ENCODE peak calls at places on chromosomes 13 and 19, in nine cellular contexts. T is kidney epithelial cell, S is fibroblast of lung, A is HCT116, L is GM23338, V is epithelial cell of esophagus, G is mucosa of descending colon, J is retinal pigment epithelial cell, I is AG04449. X is an unnamed sample.
A peak's percentile ranks its signal among the peaks of the same experiment; 100 is the strongest.

GRCh38 chr13:60329221-60329983 is 67.6 kb upstream of the TDRD3 start:
- DNase-seq in A (peak; percentile 18), G (peak; percentile 71), S (peak; percentile 32), L (peak; percentile 87), I (no peak), T (no peak), V (peak; percentile 42), J (peak; percentile 57), X (no peak)

GRCh38 chr19:58491393-58491792 is 15.2 kb downstream of the ZNF446 start:
- DNase-seq in T (no peak), I (no peak), S (no peak), J (no peak), L (no peak), V (no peak), G (no peak), A (no peak), X (no peak)

GRCh38 chr13:99376924-99377323 is 69.7 kb upstream of the GPR183 start:
- DNase-seq in G (no peak), I (no peak), L (no peak), S (no peak), T (no peak), A (no peak), J (no peak), V (no peak), X (no peak)

GRCh38 chr13:87274209-87274819 is 396.9 kb upstream of the SLITRK5 start:
- DNase-seq in S (peak; percentile 71), J (peak; percentile 10), L (peak; percentile 89), G (peak; percentile 71), V (peak; percentile 68), T (peak; percentile 14), I (no peak), A (peak; percentile 39), X (no peak)

GRCh38 chr13:103102482-103102881 is 36.3 kb upstream of the SLC10A2 start:
- DNase-seq in A (no peak), T (no peak), G (no peak), I (no peak), J (no peak), L (peak; percentile 51), V (no peak), S (no peak), X (no peak)

GRCh38 chr19:15279326-15279904 is 47.2 kb upstream of the EPHX3 start:
- DNase-seq in A (no peak), G (no peak), T (no peak), J (no peak), L (no peak), S (no peak), V (no peak), I (no peak), X (no peak)

GRCh38 chr13:26695360-26695705 is 65.3 kb downstream of the GPR12 start:
- DNase-seq in J (no peak), T (no peak), L (no peak), V (no peak), I (no peak), S (no peak), A (no peak), G (no peak), X (peak; percentile 48)

GRCh38 chr13:109785141-109785891 is 1.1 kb downstream of the IRS2 start:
- DNase-seq in G (peak; percentile 43), S (peak; percentile 65), L (peak; percentile 50), A (no peak), J (no peak), V (peak; percentile 75), T (no peak), I (no peak), X (peak; percentile 89)

GRCh38 chr13:44758595-44759221 is 182.6 kb upstream of the TSC22D1 start:
- DNase-seq in V (peak; percentile 97), J (no peak), T (peak; percentile 61), A (no peak), S (peak; percentile 84), G (no peak), I (peak; percentile 87), L (no peak), X (no peak)

GRCh38 chr19:49890349-49891311 is 6.1 kb downstream of the IL4I1 start:
- DNase-seq in G (peak; percentile 77), A (no peak), V (peak; percentile 72), I (no peak), J (no peak), T (no peak), S (no peak), L (peak; percentile 80), X (peak; percentile 91)

GRCh38 chr13:35917252-35917941 is 213.8 kb downstream of the DCLK1 start:
- DNase-seq in V (no peak), A (no peak), T (no peak), J (no peak), L (peak; percentile 55), S (no peak), G (no peak), I (no peak), X (no peak)

GRCh38 chr19:18437481-18438330 is at the start of gene ISYNA1:
- DNase-seq in L (peak; percentile 79), J (no peak), T (no peak), S (no peak), A (no peak), V (peak; percentile 41), I (no peak), G (peak; percentile 55), X (peak; percentile 92)

GRCh38 chr13:84649853-84650252 is 767.6 kb upstream of the SLITRK1 start:
- DNase-seq in A (no peak), L (no peak), T (no peak), J (no peak), V (peak; percentile 60), S (no peak), I (no peak), G (no peak), X (no peak)

GRCh38 chr19:44785993-44786392 is 8.3 kb downstream of the CBLC start:
- DNase-seq in A (no peak), S (no peak), I (no peak), V (no peak), L (no peak), T (no peak), G (no peak), J (no peak), X (no peak)

GRCh38 chr13:68551701-68552522 is 1321.8 kb upstream of the PCDH9 start:
- DNase-seq in J (no peak), S (no peak), G (no peak), T (peak; percentile 1), V (peak; percentile 10), I (no peak), L (no peak), A (no peak), X (no peak)

GRCh38 chr19:42693760-42694350 is 46.4 kb downstream of the PSG3 start:
- DNase-seq in I (no peak), J (peak; percentile 39), G (peak; percentile 9), V (peak; percentile 77), L (peak; percentile 86), A (peak; percentile 41), S (peak; percentile 32), T (peak; percentile 14), X (no peak)

GRCh38 chr19:45217193-45217956 is 27.8 kb downstream of the EXOC3L2 start:
- DNase-seq in S (no peak), V (no peak), L (peak; percentile 46), A (no peak), T (no peak), G (no peak), J (no peak), I (no peak), X (no peak)

GRCh38 chr13:95087746-95088305 is 213.4 kb downstream of the ABCC4 start:
- DNase-seq in J (peak; percentile 13), L (no peak), G (no peak), V (peak; percentile 71), I (no peak), A (no peak), S (peak; percentile 37), T (no peak), X (no peak)

GRCh38 chr13:95091755-95092154 is 209.5 kb downstream of the ABCC4 start:
- DNase-seq in T (no peak), L (no peak), A (no peak), V (no peak), I (no peak), S (no peak), G (no peak), J (no peak), X (no peak)
- H3K4me3 ChIP-seq in T (no peak overlapping the region), L (no peak overlapping the region), A (no peak overlapping the region), V (no peak overlapping the region), I (no peak overlapping the region), S (no peak overlapping the region), G (no peak overlapping the region), J (no peak overlapping the region), X (no peak overlapping the region)

GRCh38 chr19:35856001-35856400 is 710 bp upstream of the KIRREL2 start:
- DNase-seq in L (peak; percentile 80), G (no peak), T (no peak), V (no peak), I (no peak), J (no peak), S (no peak), A (no peak), X (no peak)

GRCh38 chr19:35859414-35859813 is 2.7 kb downstream of the KIRREL2 start:
- DNase-seq in L (no peak), A (no peak), G (no peak), J (no peak), V (no peak), S (no peak), I (no peak), T (no peak), X (no peak)

GRCh38 chr19:35858311-35858710 is 1.6 kb downstream of the KIRREL2 start:
- DNase-seq in J (no peak), L (no peak), S (no peak), A (no peak), T (no peak), I (no peak), G (no peak), V (no peak), X (no peak)

GRCh38 chr19:35853038-35853756 is 893 bp upstream of the NPHS1 start:
- DNase-seq in T (no peak), A (no peak), L (no peak), G (no peak), I (no peak), V (no peak), S (no peak), J (no peak), X (no peak)

GRCh38 chr19:35856546-35857149 is at the start of gene KIRREL2:
- DNase-seq in L (peak; percentile 83), I (no peak), T (no peak), J (no peak), G (no peak), S (no peak), V (no peak), A (no peak), X (peak; percentile 88)
- H3K4me3 ChIP-seq in L (peak within 1 kb of the TSS; percentile 93), I (peak within 1 kb of the TSS; percentile 47), T (peak within 1 kb of the TSS; percentile 11), J (peak within 1 kb of the TSS; percentile 55), G (no peak within 1 kb of the TSS), S (peak within 1 kb of the TSS; percentile 51), V (peak within 1 kb of the TSS; percentile 31), A (no peak within 1 kb of the TSS), X (peak within 1 kb of the TSS; percentile 37)

DNA sequence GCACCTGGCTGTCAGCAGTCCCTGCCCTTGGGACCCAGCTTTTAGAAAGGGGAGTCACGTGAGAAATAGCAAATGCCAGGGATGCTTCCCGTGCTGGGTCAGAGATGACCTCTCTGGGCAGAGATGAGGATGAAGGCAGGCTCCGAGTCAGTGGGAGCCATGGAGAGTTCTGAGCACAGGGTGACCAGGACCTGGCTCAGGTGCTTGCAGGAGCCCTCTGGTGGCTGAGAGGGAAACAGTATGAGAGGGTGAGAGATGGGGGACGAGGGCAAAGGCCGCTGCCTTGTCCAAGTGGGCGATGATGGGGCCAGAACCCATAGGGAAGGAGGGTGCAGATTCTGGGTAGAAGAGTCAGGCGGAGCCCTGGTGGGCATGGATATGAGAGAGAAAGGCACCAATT is 15.8 kb downstream of the TMED1 start:
- DNase-seq in S (no peak), L (peak; percentile 43), I (no peak), J (no peak), T (no peak), V (no peak), A (no peak), G (no peak), X (no peak)
- H3K4me3 ChIP-seq in S (no peak overlapping the region), L (no peak overlapping the region), I (no peak overlapping the region), J (no peak overlapping the region), T (no peak overlapping the region), V (no peak overlapping the region), A (no peak overlapping the region), G (no peak overlapping the region), X (no peak overlapping the region)

GRCh38 chr13:46180393-46180792 is 1.6 kb downstream of the LCP1 start:
- DNase-seq in G (no peak), T (no peak), S (no peak), L (no peak), A (no peak), V (no peak), I (no peak), J (no peak), X (no peak)
- H3K4me3 ChIP-seq in G (no peak overlapping the region), T (no peak overlapping the region), S (no peak overlapping the region), L (no peak overlapping the region), A (no peak overlapping the region), V (no peak overlapping the region), I (no peak overlapping the region), J (no peak overlapping the region), X (peak overlapping the region; percentile 34)

X was measured in upper lobe of left lung.